ENCODE peak calls at places on chromosomes 6 and 20, in six cellular contexts. X is stimulated activated naive CD8-positive, alpha-beta T cell treated with anti-CD3 and anti-CD28 coated beads, Interleukin-15, Interleukin-2, amounts not matched to agents 100 U/mL and 50 U/mL, for 24 hours; L is pancreas; K is BJ; Z is fibroblast of lung; P is HFF-Myc. I is an unnamed sample.

GRCh38 chr6:22108199-22108598 is 188.6 kb downstream of the PRL start:
- DNase-seq in X (no peak), L (no peak), K (no peak), Z (peak; percentile 27), P (no peak), I (no peak)

GRCh38 chr6:130489514-130489913 is 123.7 kb downstream of the TMEM200A start:
- DNase-seq in X (no peak), L (no peak), K (no peak), Z (no peak), P (no peak), I (no peak)

GRCh38 chr20:56628873-56629463 is at the start of gene TFAP2C:
- DNase-seq in X (peak; percentile 42), L (peak; percentile 79), K (no peak), Z (no peak), P (no peak), I (no peak)

GRCh38 chr20:64139200-64140081 is 24.8 kb upstream of the MYT1 start:
- DNase-seq in X (no peak), L (no peak), K (no peak), Z (no peak), P (no peak), I (no peak)

GRCh38 chr6:77015350-77015749 is 447.9 kb downstream of the HTR1B start:
- DNase-seq in X (no peak), L (no peak), K (no peak), Z (peak; percentile 26), P (no peak), I (no peak)

GRCh38 chr20:44745560-44746366 is at the start of gene KCNK15:
- DNase-seq in X (peak; percentile 57), L (peak; percentile 35), K (no peak), Z (no peak), P (no peak), I (no peak)

GRCh38 chr6:7085911-7086310 is 21.9 kb upstream of the RREB1 start:
- DNase-seq in X (peak; percentile 36), L (no peak), K (no peak), Z (peak; percentile 9), P (no peak), I (no peak)

GRCh38 chr6:34633785-34634184 is 62.8 kb downstream of the ILRUN start:
- DNase-seq in X (no peak), L (no peak), K (no peak), Z (no peak), P (no peak), I (no peak)

GRCh38 chr6:1009041-1009440 is 302.9 kb upstream of the FOXQ1 start:
- DNase-seq in X (no peak), L (no peak), K (no peak), Z (no peak), P (no peak), I (no peak)

GRCh38 chr20:1983311-1983710 is 10.5 kb downstream of the PDYN start:
- DNase-seq in X (no peak), L (no peak), K (no peak), Z (no peak), P (no peak), I (no peak)

GRCh38 chr20:61170521-61170920 is 81.5 kb upstream of the CDH4 start:
- DNase-seq in X (no peak), L (no peak), K (no peak), Z (no peak), P (no peak), I (no peak)

GRCh38 chr6:15312500-15312899 is 66.6 kb downstream of the JARID2 start:
- DNase-seq in X (no peak), L (no peak), K (no peak), Z (no peak), P (no peak), I (no peak)

GRCh38 chr6:121442591-121442990 is 7.1 kb downstream of the GJA1 start:
- DNase-seq in X (no peak), L (no peak), K (no peak), Z (peak; percentile 35), P (no peak), I (no peak)

GRCh38 chr6:22512716-22513452 is 56.5 kb upstream of the HDGFL1 start:
- DNase-seq in X (no peak), L (no peak), K (no peak), Z (peak; percentile 76), P (no peak), I (no peak)

GRCh38 chr6:159953091-159953581 is 15.7 kb upstream of the IGF2R start:
- DNase-seq in X (no peak), L (peak; percentile 45), K (no peak), Z (peak; percentile 92), P (no peak), I (no peak)

GRCh38 chr6:52337633-52338290 is 24.2 kb upstream of the PAQR8 start:
- DNase-seq in X (no peak), L (no peak), K (no peak), Z (no peak), P (no peak), I (no peak)

GRCh38 chr6:109579361-109579760 is 96.3 kb upstream of the ZBTB24 start:
- DNase-seq in X (no peak), L (no peak), K (no peak), Z (no peak), P (no peak), I (no peak)

GRCh38 chr6:20377623-20378265 is 23.9 kb upstream of the E2F3 start:
- DNase-seq in X (no peak), L (no peak), K (no peak), Z (peak; percentile 49), P (peak; percentile 58), I (no peak)

GRCh38 chr6:143999406-143999805 is 8.7 kb downstream of the PLAGL1 start:
- DNase-seq in X (no peak), L (no peak), K (no peak), Z (peak; percentile 91), P (no peak), I (no peak)

GRCh38 chr6:109252261-109253041 is 129.8 kb downstream of the CD164 start:
- DNase-seq in X (no peak), L (no peak), K (no peak), Z (no peak), P (no peak), I (no peak)

GRCh38 chr20:33909331-33909921 is 84.3 kb upstream of the RALY start:
- DNase-seq in X (no peak), L (no peak), K (peak; percentile 65), Z (peak; percentile 90), P (peak; percentile 56), I (no peak)

GRCh38 chr6:111674882-111675281 is 69.2 kb upstream of the TRAF3IP2 start:
- DNase-seq in X (no peak), L (no peak), K (no peak), Z (no peak), P (no peak), I (no peak)